ENCODE peak calls at places on chromosomes 6 and 20, in four cellular contexts. W is cortex of kidney, R is cardiac fibroblast, K is fibroblast of pulmonary artery. B is an unnamed sample.

GRCh38 chr6:106097368-106098231 is 11.5 kb downstream of the PRDM1 start:
- DNase-seq in K (peak), R (peak), W (no peak), B (peak)

GRCh38 chr6:73169111-73169510 is 56.2 kb downstream of the KHDC1L start:
- DNase-seq in K (peak), R (peak), W (no peak), B (no peak)

GRCh38 chr6:3628143-3628840 is 123.2 kb downstream of the PXDC1 start:
- DNase-seq in R (no peak), K (no peak), W (no peak), B (no peak)

GRCh38 chr6:46642928-46643751 is 9.5 kb downstream of the CYP39A1 start:
- DNase-seq in R (no peak), W (no peak), K (no peak), B (no peak)

GRCh38 chr6:148693882-148694484 is 52.8 kb upstream of the UST start:
- DNase-seq in R (no peak), K (peak), W (no peak), B (no peak)

GRCh38 chr6:68343901-68344300 is 291.2 kb upstream of the ADGRB3 start:
- DNase-seq in R (peak), W (no peak), K (peak), B (peak)

GRCh38 chr6:112739766-112740165 is 392.6 kb downstream of the RFPL4B start:
- DNase-seq in W (no peak), R (no peak), K (no peak), B (no peak)

GRCh38 chr6:90190181-90190580 is 106.5 kb downstream of the BACH2 start:
- DNase-seq in K (no peak), W (no peak), R (no peak), B (no peak)

GRCh38 chr6:140641412-140641811 is 1267.0 kb upstream of the CITED2 start:
- DNase-seq in W (no peak), R (no peak), K (no peak), B (no peak)

GRCh38 chr6:25248100-25248499 is 31.1 kb upstream of the CARMIL1 start:
- DNase-seq in K (peak), W (no peak), R (no peak), B (no peak)

GRCh38 chr6:3287976-3288707 is 29.4 kb downstream of the PSMG4 start:
- DNase-seq in W (no peak), R (no peak), K (no peak), B (no peak)

GRCh38 chr6:95203153-95203754 is 374.1 kb upstream of the MANEA start:
- DNase-seq in W (no peak), R (peak), K (peak), B (peak)

GRCh38 chr6:32845381-32845884 is 1.6 kb upstream of the PSMB8 start:
- DNase-seq in W (no peak), K (no peak), R (no peak), B (no peak)

GRCh38 chr20:63718996-63719395 is 11.2 kb downstream of the ZGPAT start:
- DNase-seq in K (no peak), W (no peak), R (no peak), B (no peak)

GRCh38 chr6:55985309-55985708 is 109.9 kb upstream of the BMP5 start:
- DNase-seq in W (no peak), R (no peak), K (no peak), B (no peak)

B was measured in mesenchymal stem cell.